ENCODE peak calls at places on chromosomes 3 and 15, in eight cellular contexts. V, A, C, M, G, Z, R and I are unnamed samples.
A peak's percentile ranks its signal among the peaks of the same experiment; 100 is the strongest.

GRCh38 chr3:9786825-9787654 is 5.2 kb downstream of the TADA3 start:
- DNase-seq in V (no peak), A (no peak), C (no peak), M (no peak), G (peak; percentile 33), Z (no peak), R (no peak), I (peak; percentile 31)

GRCh38 chr15:63572749-63573464 is 24.3 kb upstream of the FBXL22 start:
- DNase-seq in V (no peak), A (no peak), C (no peak), M (no peak), G (no peak), Z (no peak), R (no peak), I (no peak)

GRCh38 chr15:91882858-91883586 is 29.5 kb downstream of the SLCO3A1 start:
- DNase-seq in V (no peak), A (no peak), C (no peak), M (no peak), G (no peak), Z (no peak), R (no peak), I (no peak)

GRCh38 chr3:41140242-41140641 is 59.1 kb upstream of the CTNNB1 start:
- DNase-seq in V (no peak), A (no peak), C (no peak), M (no peak), G (no peak), Z (no peak), R (no peak), I (no peak)

GRCh38 chr15:52466134-52466701 is 62.5 kb downstream of the MYO5A start:
- DNase-seq in V (no peak), A (no peak), C (no peak), M (no peak), G (no peak), Z (no peak), R (peak; percentile 9), I (no peak)

GRCh38 chr3:14461748-14462324 is 59.4 kb downstream of the SLC6A6 start:
- DNase-seq in V (peak; percentile 14), A (peak; percentile 29), C (no peak), M (no peak), G (peak; percentile 65), Z (no peak), R (peak; percentile 12), I (peak; percentile 75)

GRCh38 chr15:40273428-40273827 is 9.4 kb downstream of the ANKRD63 start:
- DNase-seq in V (no peak), A (no peak), C (no peak), M (no peak), G (no peak), Z (no peak), R (no peak), I (no peak)

GRCh38 chr3:98041350-98041749 is 6.2 kb upstream of the GABRR3 start:
- DNase-seq in V (no peak), A (no peak), C (no peak), M (no peak), G (no peak), Z (no peak), R (no peak), I (no peak)

GRCh38 chr3:5054098-5054497 is 68.0 kb upstream of the ARL8B start:
- DNase-seq in V (no peak), A (no peak), C (no peak), M (no peak), G (no peak), Z (no peak), R (peak; percentile 19), I (peak; percentile 54)

GRCh38 chr3:52245322-52246263 is at the start of gene PPM1M:
- DNase-seq in V (no peak), A (no peak), C (peak; percentile 67), M (no peak), G (peak; percentile 86), Z (peak; percentile 59), R (peak; percentile 25), I (peak; percentile 60)

GRCh38 chr3:30934208-30934550 is 39.7 kb upstream of the GADL1 start:
- DNase-seq in V (peak; percentile 63), A (no peak), C (peak; percentile 19), M (no peak), G (peak; percentile 53), Z (no peak), R (peak; percentile 7), I (no peak)

GRCh38 chr15:25673972-25674371 is 189.2 kb downstream of the ATP10A start:
- DNase-seq in V (no peak), A (no peak), C (no peak), M (no peak), G (no peak), Z (no peak), R (no peak), I (no peak)

GRCh38 chr3:88101142-88101541 is 42.1 kb downstream of the ZNF654 start:
- DNase-seq in V (no peak), A (no peak), C (no peak), M (no peak), G (no peak), Z (no peak), R (no peak), I (no peak)